ENCODE peak calls at places on chromosomes 11 and 22, in four cellular contexts. V, T, E and S are unnamed samples. For H3K4me1, the result is how much of the 10 kb centered on the place peaks cover.

GRCh38 chr22:37990862-37991261 is 6.5 kb upstream of the SOX10 start:
- DNase-seq in V (no peak), E (no peak), T (no peak), S (no peak)

GRCh38 chr22:47100646-47101045 is 338.2 kb downstream of the TBC1D22A start:
- DNase-seq in V (no peak), E (peak), T (no peak), S (no peak)

GRCh38 chr11:119618208-119618909 is 110.6 kb downstream of the NECTIN1 start:
- DNase-seq in T (peak), E (no peak), V (no peak), S (peak)

GRCh38 chr11:86174101-86175046 is 70.2 kb upstream of the EED start:
- DNase-seq in E (peak), T (no peak), V (peak), S (no peak)

GRCh38 chr11:84887055-84887629 is 740.0 kb downstream of the DLG2 start:
- DNase-seq in V (no peak), E (no peak), T (no peak), S (no peak)

GRCh38 chr22:36117053-36117554 is 43.5 kb downstream of the APOL3 start:
- DNase-seq in V (peak), E (no peak), T (no peak), S (no peak)

GRCh38 chr11:33703234-33703633 is 2.6 kb upstream of the C11orf91 start:
- DNase-seq in T (no peak), E (no peak), V (no peak), S (peak)

GRCh38 chr11:97445561-97445960 is 1055.7 kb downstream of the JRKL start:
- DNase-seq in E (no peak), V (no peak), T (no peak), S (no peak)

GRCh38 chr11:32438883-32439487 is 3.6 kb upstream of the WT1 start:
- DNase-seq in V (no peak), E (peak), T (no peak), S (no peak)

GRCh38 chr11:77312107-77312506 is 10.6 kb upstream of the GDPD4 start:
- DNase-seq in T (no peak), E (no peak), V (no peak), S (no peak)

GRCh38 chr22:25365491-25366261 is 146.2 kb downstream of the CRYBB2 start:
- DNase-seq in T (no peak), V (peak), E (no peak), S (no peak)

GRCh38 chr11:15819679-15820286 is 536.6 kb downstream of the SOX6 start:
- DNase-seq in E (peak), V (peak), T (no peak), S (peak)

GRCh38 chr22:42879371-42880021 is 22.4 kb upstream of the ARFGAP3 start:
- DNase-seq in T (no peak), E (no peak), V (no peak), S (no peak)

GRCh38 chr22:27851974-27852713 is 50.6 kb upstream of the MN1 start:
- DNase-seq in V (no peak), T (no peak), E (no peak), S (no peak)

GRCh38 chr22:44599084-44599483 is 101.1 kb upstream of the RTL6 start:
- DNase-seq in E (no peak), T (no peak), V (no peak), S (no peak)

GRCh38 chr22:44597616-44598015 is 99.6 kb upstream of the RTL6 start:
- DNase-seq in E (no peak), V (no peak), T (no peak), S (no peak)

GRCh38 chr22:44595841-44596341 is 97.9 kb upstream of the RTL6 start:
- DNase-seq in T (no peak), V (no peak), E (no peak), S (no peak)

GRCh38 chr22:44594951-44595350 is 96.9 kb upstream of the RTL6 start:
- DNase-seq in E (no peak), V (no peak), T (no peak), S (no peak)

GRCh38 chr22:44596726-44597125 is 98.7 kb upstream of the RTL6 start:
- DNase-seq in T (no peak), E (no peak), V (no peak), S (no peak)
- H3K4me1 ChIP-seq in T (under half), E (under half), V (under half), S (under half)

DNA sequence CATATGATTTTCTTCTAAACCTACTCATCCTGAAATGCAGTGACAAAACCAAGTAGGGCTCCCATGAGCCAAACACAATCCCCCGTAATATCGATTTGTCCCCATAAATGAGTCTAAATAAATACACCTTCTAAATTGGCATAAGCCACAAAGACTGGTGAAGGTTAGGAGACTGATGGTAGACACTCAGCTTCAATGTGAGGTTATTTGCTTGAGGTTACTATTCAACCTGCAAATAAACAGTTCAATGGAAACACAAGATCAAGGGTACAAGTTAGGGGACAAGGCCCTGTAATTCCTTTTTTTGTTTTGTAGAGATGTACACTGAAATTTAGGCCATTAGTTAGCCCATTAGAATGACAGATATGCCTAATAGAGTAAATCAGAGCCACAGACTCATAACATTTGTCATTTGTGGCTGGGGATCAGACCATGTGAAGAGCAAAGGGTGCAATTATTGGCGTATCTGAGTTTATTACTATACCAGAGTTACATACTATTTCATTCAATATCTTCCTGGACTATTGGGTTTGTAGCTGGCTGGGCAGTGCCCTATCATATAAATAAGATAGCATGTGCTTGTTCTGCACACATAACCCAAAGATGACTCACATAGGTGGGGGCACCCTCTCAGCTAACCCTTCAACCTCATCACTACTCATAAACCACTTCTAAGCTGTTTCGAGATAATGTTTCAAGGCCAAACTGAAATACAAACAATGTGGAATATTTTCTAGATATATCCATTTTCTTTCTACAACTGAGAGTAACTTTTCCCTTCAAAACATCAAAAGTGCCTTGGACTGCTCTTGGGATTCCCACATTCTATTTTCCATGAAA is 695.3 kb downstream of the KCNA4 start:
- DNase-seq in E (no peak), T (no peak), V (no peak), S (no peak)
- H3K9ac ChIP-seq in E (no peak), T (no peak), V (no peak), S (no peak)

GRCh38 chr11:20131744-20132666 is 28.3 kb downstream of the DBX1 start:
- DNase-seq in T (peak), V (peak), E (peak), S (peak)
- H3K27ac ChIP-seq in T (no peak), V (no peak), E (no peak), S (no peak)

DNA sequence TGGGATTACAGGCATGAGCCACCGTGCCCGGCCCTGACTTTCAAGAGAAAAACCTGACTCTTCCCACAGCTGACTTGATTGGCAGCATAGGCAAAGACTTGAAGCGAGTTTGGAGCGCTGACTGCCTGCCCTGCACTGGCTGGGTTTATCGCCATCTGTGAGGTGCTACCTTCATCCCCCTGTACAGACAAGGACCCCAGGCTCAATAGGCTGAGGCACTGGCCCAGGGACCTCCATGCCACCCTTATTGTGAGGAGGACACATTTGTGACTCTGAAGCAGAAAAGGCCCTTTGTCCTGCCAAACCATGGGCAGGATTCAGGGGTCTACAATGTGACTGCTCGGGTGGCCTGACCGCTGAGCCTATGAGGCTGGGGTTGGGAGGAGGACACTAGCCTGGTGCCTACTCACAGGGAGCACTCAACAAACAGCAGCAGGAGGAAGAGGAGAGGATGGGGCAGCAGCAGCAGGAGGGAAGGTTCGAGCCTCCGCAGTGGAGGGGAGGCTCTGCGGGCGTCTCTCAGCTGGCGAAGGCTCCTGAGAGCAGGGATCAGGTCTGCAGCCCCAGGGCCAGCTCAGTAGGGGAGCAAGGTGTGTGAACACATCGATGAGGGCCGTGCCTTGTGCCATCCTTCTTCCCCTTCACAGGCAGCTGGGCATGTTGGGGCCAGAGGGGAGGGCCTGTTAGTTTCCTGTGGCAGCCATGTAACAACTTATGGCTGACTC is 72.9 kb upstream of the WNT7B start:
- DNase-seq in E (peak), T (no peak), V (peak), S (no peak)
- H3K4me1 ChIP-seq in E (under half), T (under half), V (under half), S (under half)

DNA sequence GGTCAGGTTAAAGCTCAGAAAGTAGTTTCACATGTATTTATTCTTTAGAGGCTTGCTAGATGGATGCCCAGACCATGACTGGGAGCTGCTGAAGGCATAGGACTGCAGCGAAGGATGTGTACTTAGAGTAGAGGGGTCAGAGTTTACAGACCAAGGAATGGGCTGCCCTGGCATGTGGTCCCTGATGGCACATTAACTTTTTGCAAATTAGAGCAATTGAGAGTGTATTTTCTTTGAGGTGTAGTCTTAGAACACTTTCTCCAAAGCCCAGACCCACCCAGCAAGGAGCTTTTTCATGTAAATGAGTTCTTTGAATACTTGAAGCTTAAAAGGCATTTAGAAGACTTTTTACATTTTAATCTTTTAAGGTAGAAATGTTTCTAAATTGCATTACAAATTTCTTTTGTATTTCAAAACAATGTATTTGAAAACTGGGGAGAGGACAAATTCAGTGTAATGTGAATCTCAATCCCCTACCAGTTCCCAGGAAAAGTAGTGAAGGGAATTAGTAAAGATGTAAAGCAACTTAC is 9.0 kb downstream of the OR4X1 start:
- DNase-seq in T (no peak), V (no peak), E (peak), S (no peak)
- H3K9ac ChIP-seq in T (no peak), V (no peak), E (no peak), S (no peak)